ENCODE peak calls at places on chromosomes 1 and 21, in five cellular contexts. U is kidney epithelial cell, Q is heart left ventricle, H is endothelial cell, E is A549. D is an unnamed sample.

GRCh38 chr1:67614511-67614934 is 70.5 kb upstream of the GADD45A start:
- DNase-seq in U (no peak), Q (no peak), H (no peak), E (peak), D (no peak)

GRCh38 chr1:179146916-179147315 is 65.0 kb downstream of the TOR3A start:
- DNase-seq in U (no peak), Q (no peak), H (no peak), E (no peak), D (no peak)

GRCh38 chr1:153818876-153819275 is 43.7 kb downstream of the SLC27A3 start:
- DNase-seq in U (no peak), Q (no peak), H (no peak), E (no peak), D (no peak)

GRCh38 chr1:3049164-3049563 is 19.8 kb upstream of the PRDM16 start:
- DNase-seq in U (no peak), Q (no peak), H (no peak), E (no peak), D (no peak)

GRCh38 chr1:207985190-207985589 is 74.3 kb upstream of the CD34 start:
- DNase-seq in U (no peak), Q (no peak), H (no peak), E (no peak), D (no peak)

GRCh38 chr1:97630968-97631367 is 289.9 kb downstream of the DPYD start:
- DNase-seq in U (no peak), Q (peak), H (no peak), E (no peak), D (no peak)

GRCh38 chr1:46431695-46432094 is 37.6 kb downstream of the FAAH start:
- DNase-seq in U (no peak), Q (no peak), H (no peak), E (no peak), D (no peak)

GRCh38 chr1:15932612-15933011 is 43.3 kb downstream of the ZBTB17 start:
- DNase-seq in U (no peak), Q (no peak), H (no peak), E (no peak), D (no peak)

GRCh38 chr1:10724052-10724494 is 72.4 kb downstream of the CASZ1 start:
- DNase-seq in U (peak), Q (peak), H (no peak), E (peak), D (peak)

GRCh38 chr1:153032677-153033308 is 1.8 kb downstream of the SPRR1B start:
- DNase-seq in U (peak), Q (no peak), H (peak), E (peak), D (no peak)

GRCh38 chr1:41122851-41123518 is 101.5 kb upstream of the SLFNL1 start:
- DNase-seq in U (peak), Q (no peak), H (peak), E (peak), D (no peak)

GRCh38 chr1:38062361-38063288 is 16.0 kb upstream of the POU3F1 start:
- DNase-seq in U (no peak), Q (no peak), H (no peak), E (no peak), D (no peak)

GRCh38 chr1:101081496-101082282 is 56.1 kb upstream of the DPH5 start:
- DNase-seq in U (no peak), Q (no peak), H (no peak), E (no peak), D (no peak)

GRCh38 chr1:214983126-214983869 is 99.2 kb upstream of the KCNK2 start:
- DNase-seq in U (no peak), Q (no peak), H (no peak), E (no peak), D (no peak)

GRCh38 chr1:36845802-36846201 is 188.5 kb downstream of the GRIK3 start:
- DNase-seq in U (no peak), Q (no peak), H (no peak), E (no peak), D (no peak)

GRCh38 chr1:30704271-30704670 is 19.1 kb downstream of the MATN1 start:
- DNase-seq in U (no peak), Q (no peak), H (no peak), E (no peak), D (no peak)

GRCh38 chr1:16181887-16182719 is 26.2 kb upstream of the EPHA2 start:
- DNase-seq in U (peak), Q (peak), H (peak), E (peak), D (peak)

GRCh38 chr1:86527306-86527705 is 19.6 kb upstream of the CLCA4 start:
- DNase-seq in U (no peak), Q (no peak), H (no peak), E (no peak), D (no peak)

GRCh38 chr1:183368213-183369108 is 49.7 kb downstream of the NMNAT2 start:
- DNase-seq in U (no peak), Q (no peak), H (no peak), E (no peak), D (no peak)
- TF ChIP-seq CTCF in U (no peak), Q (no peak), H (no peak), E (no peak), D (no peak)

GRCh38 chr21:42466700-42467612 is 29.1 kb downstream of the RSPH1 start:
- DNase-seq in U (no peak), Q (no peak), H (no peak), E (peak), D (no peak)
- TF ChIP-seq CTCF in U (peak), Q (peak), H (no peak), E (no peak), D (peak)

GRCh38 chr1:63359561-63359960 is 7.9 kb upstream of the ALG6 start:
- DNase-seq in U (no peak), Q (no peak), H (no peak), E (no peak), D (no peak)
- TF ChIP-seq CTCF in U (no peak), Q (no peak), H (no peak), E (no peak), D (no peak)

DNA sequence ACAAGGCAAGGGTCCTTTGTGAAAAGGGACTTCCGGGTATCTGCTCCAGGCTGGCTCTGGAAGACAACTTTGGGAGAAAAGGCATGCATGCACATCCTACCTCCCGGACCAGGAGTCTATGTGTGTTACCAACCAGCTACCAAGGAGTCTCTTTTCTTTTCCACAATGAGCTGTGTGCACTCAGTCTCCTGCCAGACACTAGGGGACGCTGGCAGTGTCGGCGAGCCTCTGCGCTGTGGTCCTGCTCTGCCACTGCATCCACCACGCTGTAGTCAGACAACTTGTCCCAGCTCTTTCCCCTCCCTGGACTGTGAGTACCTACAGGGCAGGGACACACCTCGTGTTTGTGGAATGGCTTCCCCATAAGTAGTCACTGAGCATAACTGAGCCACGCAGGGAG is 5.1 kb upstream of the SSR2 start:
- DNase-seq in U (no peak), Q (peak), H (peak), E (peak), D (peak)
- TF ChIP-seq CTCF in U (peak), Q (no peak), H (no peak), E (peak), D (peak)

GRCh38 chr21:37060296-37060695 is 12.6 kb downstream of the PIGP start:
- DNase-seq in U (peak), Q (peak), H (no peak), E (peak), D (no peak)
- TF ChIP-seq CTCF in U (peak), Q (no peak), H (no peak), E (no peak), D (no peak)

GRCh38 chr1:209937996-209938959 is at the start of gene SYT14:
- DNase-seq in U (no peak), Q (no peak), H (peak), E (no peak), D (no peak)
- TF ChIP-seq CTCF in U (peak), Q (no peak), H (no peak), E (no peak), D (no peak)

GRCh38 chr1:35112668-35113067 is 33.5 kb downstream of the ZMYM1 start:
- DNase-seq in U (no peak), Q (no peak), H (no peak), E (peak), D (no peak)
- TF ChIP-seq CTCF in U (peak), Q (peak), H (peak), E (peak), D (no peak)